ENCODE peak calls at places on chromosomes 5 and 9, in six cellular contexts. Y is neuronal stem cell, B is IMR-90, V is mesenchymal stem cell, X is H9, Z is mesendoderm. M is an unnamed sample.

GRCh38 chr5:180170111-180170809 is 38.8 kb downstream of the RASGEF1C start:
- DNase-seq in V (no peak), Y (no peak), Z (no peak), B (no peak), X (peak; percentile 42), M (no peak)

GRCh38 chr9:134957945-134958227 is 40.2 kb upstream of the FCN1 start:
- DNase-seq in B (no peak), Y (no peak), Z (no peak), X (no peak), V (no peak), M (no peak)

GRCh38 chr5:134273642-134274361 is 47.9 kb upstream of the PPP2CA start:
- DNase-seq in B (no peak), Y (no peak), V (no peak), Z (no peak), X (no peak), M (no peak)

GRCh38 chr5:59791602-59792001 is 101.9 kb downstream of the PDE4D start:
- DNase-seq in B (no peak), Z (no peak), V (no peak), X (no peak), Y (no peak), M (no peak)

GRCh38 chr5:71743135-71743534 is 24.1 kb downstream of the CARTPT start:
- DNase-seq in V (peak; percentile 5), Y (no peak), X (no peak), B (no peak), Z (no peak), M (no peak)

GRCh38 chr9:92467511-92467910 is 14.8 kb downstream of the ASPN start:
- DNase-seq in Z (no peak), B (no peak), X (no peak), Y (no peak), V (no peak), M (no peak)

GRCh38 chr5:79555418-79555817 is 41.5 kb upstream of the HOMER1 start:
- DNase-seq in Z (no peak), V (no peak), X (no peak), B (no peak), Y (no peak), M (no peak)

GRCh38 chr5:42715791-42716190 is 40.8 kb upstream of the CCDC152 start:
- DNase-seq in V (peak; percentile 78), X (no peak), Y (no peak), B (no peak), Z (no peak), M (no peak)

GRCh38 chr5:60366489-60366888 is 333.5 kb downstream of the DEPDC1B start:
- DNase-seq in B (no peak), Y (no peak), V (no peak), Z (no peak), X (no peak), M (no peak)

GRCh38 chr9:122058707-122059106 is 34.4 kb downstream of the TTLL11 start:
- DNase-seq in B (no peak), X (no peak), Y (no peak), V (no peak), Z (no peak), M (no peak)

GRCh38 chr5:35306716-35307365 is 76.6 kb upstream of the PRLR start:
- DNase-seq in X (no peak), Y (no peak), Z (no peak), B (no peak), V (no peak), M (no peak)

GRCh38 chr9:84230355-84231136 is 110.0 kb downstream of the SLC28A3 start:
- DNase-seq in V (peak; percentile 48), Y (no peak), B (peak; percentile 10), X (no peak), Z (no peak), M (no peak)

GRCh38 chr9:123282343-123283047 is 14.1 kb upstream of the STRBP start:
- DNase-seq in Z (no peak), Y (no peak), V (no peak), B (no peak), X (no peak), M (no peak)

GRCh38 chr5:129379406-129379805 is 80.7 kb upstream of the ADAMTS19 start:
- DNase-seq in B (no peak), Y (no peak), V (no peak), Z (peak; percentile 25), X (no peak), M (no peak)

GRCh38 chr9:134205636-134206316 is 41.4 kb upstream of the RNU6ATAC start:
- DNase-seq in V (peak; percentile 65), X (no peak), Y (no peak), Z (peak; percentile 72), B (peak; percentile 28), M (no peak)

GRCh38 chr9:37694355-37694754 is 43.6 kb downstream of the FRMPD1 start:
- DNase-seq in V (no peak), B (no peak), Z (no peak), X (no peak), Y (no peak), M (no peak)

GRCh38 chr5:39980056-39980455 is 555.3 kb upstream of the DAB2 start:
- DNase-seq in Z (no peak), Y (no peak), B (no peak), X (no peak), V (peak; percentile 46), M (no peak)

GRCh38 chr5:124546643-124547042 is 199.8 kb downstream of the ZNF608 start:
- DNase-seq in V (peak; percentile 34), Y (peak; percentile 12), X (no peak), B (peak; percentile 35), Z (peak; percentile 26), M (no peak)

GRCh38 chr9:123368481-123369153 is 12.6 kb downstream of the CRB2 start:
- DNase-seq in X (no peak), B (no peak), Z (no peak), V (no peak), Y (no peak), M (no peak)

GRCh38 chr9:127495884-127496555 is 44.7 kb downstream of the LRSAM1 start:
- DNase-seq in Z (no peak), Y (no peak), B (no peak), V (no peak), X (no peak), M (no peak)

GRCh38 chr5:127003798-127004495 is 26.4 kb downstream of the MARCHF3 start:
- DNase-seq in Y (no peak), V (no peak), Z (no peak), B (no peak), X (no peak), M (no peak)

GRCh38 chr5:115815006-115815692 is 1.3 kb downstream of the CDO1 start:
- DNase-seq in Y (no peak), X (no peak), Z (no peak), V (no peak), B (no peak), M (no peak)

GRCh38 chr5:34674226-34674625 is 18.1 kb downstream of the RAI14 start:
- DNase-seq in Z (no peak), Y (no peak), X (no peak), V (peak; percentile 74), B (peak; percentile 98), M (no peak)

GRCh38 chr5:63555874-63556273 is 406.4 kb downstream of the HTR1A start:
- DNase-seq in V (no peak), X (no peak), Y (no peak), Z (peak; percentile 15), B (no peak), M (no peak)

GRCh38 chr5:127878174-127878750 is 175.1 kb downstream of the CCDC192 start:
- DNase-seq in Y (peak; percentile 5), B (peak; percentile 57), Z (peak; percentile 76), X (peak; percentile 52), V (peak; percentile 60), M (peak; percentile 13)

GRCh38 chr9:114805670-114806551 is at the start of gene TNFSF15:
- DNase-seq in X (peak; percentile 74), Z (peak; percentile 62), V (peak; percentile 86), B (peak; percentile 44), Y (no peak), M (peak; percentile 15)

GRCh38 chr5:72407541-72407940 is 87.4 kb downstream of the PTCD2 start:
- DNase-seq in V (peak; percentile 65), B (peak; percentile 47), Y (no peak), Z (no peak), X (no peak), M (no peak)

GRCh38 chr5:172186114-172186695 is 1.8 kb downstream of the STK10 start:
- DNase-seq in B (no peak), V (no peak), X (no peak), Y (no peak), Z (no peak), M (no peak)
- H3K18ac ChIP-seq in B (no peak overlapping the region), V (no peak overlapping the region), X (no peak overlapping the region), Y (no peak overlapping the region), Z (no peak overlapping the region), M (no peak overlapping the region)

DNA sequence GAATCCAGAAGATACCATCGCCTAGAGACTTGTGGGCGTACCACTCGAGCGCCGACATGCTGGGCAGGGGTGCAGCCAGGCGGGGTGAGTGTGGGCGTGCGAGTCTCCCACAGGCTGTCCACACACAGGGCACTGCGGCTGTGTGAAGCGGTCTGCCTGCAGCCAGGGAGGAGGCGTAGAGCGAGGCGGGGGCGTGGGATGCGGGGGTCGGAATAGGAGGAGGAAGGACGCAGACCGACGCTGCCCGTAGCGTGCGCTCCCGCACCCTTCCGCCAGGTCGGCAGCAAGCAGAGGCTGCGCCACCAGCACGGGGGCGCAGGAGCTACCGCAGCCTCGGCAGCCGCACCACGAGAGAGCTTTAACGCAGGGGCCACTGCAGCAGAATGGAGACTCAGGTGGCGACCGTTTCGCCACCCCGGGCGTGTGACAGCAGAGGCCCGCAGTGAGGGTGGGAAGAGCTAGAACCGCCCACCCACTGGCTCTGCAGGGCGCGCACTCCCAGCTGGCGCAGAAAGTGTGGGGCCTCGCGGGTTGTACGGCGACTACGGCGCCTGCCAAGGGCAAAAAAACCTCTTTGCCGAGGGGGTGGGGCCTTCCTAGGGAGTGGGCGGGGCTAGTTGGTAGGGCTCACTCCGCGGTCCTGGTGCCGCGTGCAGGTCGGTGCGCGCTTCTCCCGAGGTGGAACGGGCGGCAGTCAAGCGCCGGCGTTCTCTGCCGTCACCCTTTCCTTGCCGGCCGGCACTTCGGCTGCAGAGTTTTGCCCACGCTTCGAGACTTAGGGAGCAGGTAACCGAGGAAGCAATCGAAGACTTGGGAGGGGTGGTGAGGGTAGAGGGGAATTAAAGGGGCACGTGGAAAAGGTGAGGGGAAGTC is at the start of the genes MBLAC2 and POLR3G:
- DNase-seq in X (peak; percentile 95), B (peak; percentile 87), V (peak; percentile 92), Y (peak; percentile 81), Z (peak; percentile 95), M (peak; percentile 97)
- H3K18ac ChIP-seq in X (peak within 1 kb of the TSS; percentile 47), B (no peak within 1 kb of the TSS), V (peak within 1 kb of the TSS; percentile 67), Y (peak within 1 kb of the TSS; percentile 98), Z (no peak within 1 kb of the TSS), M (peak within 1 kb of the TSS; percentile 95)

GRCh38 chr5:167950126-167950721 is 341.2 kb upstream of the WWC1 start:
- DNase-seq in Z (peak; percentile 84), Y (no peak), B (peak; percentile 67), V (peak; percentile 58), X (no peak), M (no peak)

GRCh38 chr5:167949435-167949834 is 342.0 kb upstream of the WWC1 start:
- DNase-seq in Z (peak; percentile 58), V (no peak), Y (no peak), X (no peak), B (no peak), M (no peak)

GRCh38 chr5:167951121-167951520 is 340.3 kb upstream of the WWC1 start:
- DNase-seq in B (no peak), Y (no peak), V (no peak), X (no peak), Z (no peak), M (no peak)

GRCh38 chr5:167953151-167953788 is 338.2 kb upstream of the WWC1 start:
- DNase-seq in Y (peak; percentile 12), X (no peak), Z (peak; percentile 72), V (no peak), B (no peak), M (no peak)

GRCh38 chr5:167952278-167952990 is 339.0 kb upstream of the WWC1 start:
- DNase-seq in Y (no peak), X (peak; percentile 47), V (no peak), B (no peak), Z (peak; percentile 35), M (no peak)
- H3K18ac ChIP-seq in Y (peak overlapping the region; percentile 23), X (no peak overlapping the region), V (no peak overlapping the region), B (no peak overlapping the region), Z (no peak overlapping the region), M (no peak overlapping the region)

GRCh38 chr5:52043543-52043942 is 660.3 kb downstream of the ISL1 start:
- DNase-seq in X (no peak), Y (no peak), B (no peak), Z (no peak), V (no peak), M (no peak)
- H3K18ac ChIP-seq in X (no peak overlapping the region), Y (no peak overlapping the region), B (no peak overlapping the region), Z (no peak overlapping the region), V (no peak overlapping the region), M (no peak overlapping the region)